ENCODE peak calls at places on chromosomes 1 and 21, in five cellular contexts. O is tibial nerve, N is esophagus muscularis mucosa, W is heart right ventricle, M is BE2C. F is an unnamed sample.
A peak's percentile ranks its signal among the peaks of the same experiment; 100 is the strongest.

GRCh38 chr1:9798236-9799130 is 25.3 kb downstream of the CLSTN1 start:
- DNase-seq in O (no peak), N (no peak), W (no peak), M (no peak), F (no peak)

GRCh38 chr1:201229095-201229494 is 38.5 kb downstream of the IGFN1 start:
- DNase-seq in O (no peak), N (peak; percentile 85), W (no peak), M (no peak), F (no peak)

GRCh38 chr1:52842643-52843310 is at the start of gene ZYG11A:
- DNase-seq in O (no peak), N (no peak), W (peak; percentile 38), M (peak; percentile 76), F (peak; percentile 32)

GRCh38 chr1:207944571-207944970 is 33.6 kb upstream of the CD34 start:
- DNase-seq in O (no peak), N (no peak), W (no peak), M (no peak), F (no peak)

GRCh38 chr1:246784621-246785535 is 60.7 kb downstream of the SCCPDH start:
- DNase-seq in O (peak; percentile 29), N (no peak), W (no peak), M (no peak), F (no peak)

GRCh38 chr1:207032528-207033017 is at the start of gene C1orf116:
- DNase-seq in O (no peak), N (no peak), W (no peak), M (no peak), F (peak; percentile 83)

GRCh38 chr1:9196129-9197040 is 38.2 kb upstream of the H6PD start:
- DNase-seq in O (peak; percentile 96), N (no peak), W (peak; percentile 80), M (peak; percentile 47), F (peak; percentile 77)

GRCh38 chr1:22217811-22218460 is 75.0 kb upstream of the WNT4 start:
- DNase-seq in O (no peak), N (no peak), W (no peak), M (no peak), F (no peak)

GRCh38 chr1:200245492-200245891 is 164.3 kb downstream of the ZNF281 start:
- DNase-seq in O (no peak), N (no peak), W (peak; percentile 27), M (no peak), F (no peak)

GRCh38 chr1:212229654-212230053 is 55.6 kb upstream of the PPP2R5A start:
- DNase-seq in O (no peak), N (no peak), W (no peak), M (peak; percentile 17), F (no peak)

GRCh38 chr21:39840373-39841097 is 26.7 kb upstream of the PCP4 start:
- DNase-seq in O (no peak), N (peak; percentile 85), W (no peak), M (no peak), F (no peak)

GRCh38 chr1:186511761-186512637 is 51.1 kb upstream of the PDC start:
- DNase-seq in O (no peak), N (no peak), W (no peak), M (no peak), F (peak; percentile 58)

DNA sequence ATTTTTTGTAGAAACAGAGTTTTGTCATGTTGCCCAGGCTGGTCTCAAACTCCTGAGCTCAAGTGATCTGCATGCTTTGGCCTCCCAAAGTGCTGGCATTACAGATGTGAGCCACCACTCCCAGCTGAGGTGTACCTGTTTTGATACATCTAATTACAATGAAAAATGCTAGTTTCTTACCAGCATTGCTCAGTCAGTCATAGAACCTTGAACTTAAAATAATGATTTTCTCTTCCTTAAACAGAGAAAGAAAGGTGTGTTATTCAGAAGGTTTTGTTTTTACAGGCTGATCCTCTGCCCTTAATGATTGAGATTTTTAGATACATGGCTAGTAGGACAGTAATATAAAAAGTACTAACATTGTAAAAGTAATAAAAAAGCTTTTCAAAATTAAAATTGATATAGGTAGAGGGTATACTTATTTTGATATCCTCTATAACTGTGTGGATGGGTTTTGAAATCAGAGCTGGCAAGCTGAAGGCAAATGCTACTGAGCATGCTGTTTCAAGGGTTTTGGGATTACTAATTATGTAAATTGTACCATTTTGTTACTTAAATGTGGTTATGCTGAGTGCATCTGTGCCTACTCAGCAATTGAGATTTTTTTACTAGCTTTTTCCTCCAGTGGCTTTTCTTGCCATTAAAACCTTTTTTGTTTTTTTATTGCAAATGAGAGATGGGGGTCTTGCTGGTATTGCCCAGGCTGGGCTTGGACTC is 16.1 kb downstream of the PRRC2C start:
- DNase-seq in O (no peak), N (no peak), W (no peak), M (no peak), F (no peak)
- H3K36me3 ChIP-seq in O (no peaks in the 10 kb centered on the region), N (peaks cover 5% of the 10 kb centered on the region), W (no peaks in the 10 kb centered on the region), M (peaks cover 20% of the 10 kb centered on the region), F (peaks cover 5% of the 10 kb centered on the region)

GRCh38 chr1:119159963-119160362 is 19.5 kb upstream of the WARS2 start:
- DNase-seq in O (no peak), N (no peak), W (no peak), M (no peak), F (no peak)

GRCh38 chr1:119160435-119160834 is 20.0 kb upstream of the WARS2 start:
- DNase-seq in O (no peak), N (no peak), W (no peak), M (no peak), F (no peak)

GRCh38 chr1:119160851-119161250 is 20.4 kb upstream of the WARS2 start:
- DNase-seq in O (no peak), N (no peak), W (no peak), M (no peak), F (no peak)

GRCh38 chr1:119159096-119159495 is 18.6 kb upstream of the WARS2 start:
- DNase-seq in O (no peak), N (no peak), W (no peak), M (no peak), F (no peak)

GRCh38 chr1:119163396-119163795 is 22.9 kb upstream of the WARS2 start:
- DNase-seq in O (no peak), N (no peak), W (no peak), M (no peak), F (no peak)
- H3K4me1 ChIP-seq in O (no peaks in the 10 kb centered on the region), N (no peaks in the 10 kb centered on the region), W (no peaks in the 10 kb centered on the region), M (no peaks in the 10 kb centered on the region), F (no peaks in the 10 kb centered on the region)

GRCh38 chr1:63087966-63088365 is 234.4 kb upstream of the FOXD3 start:
- DNase-seq in O (no peak), N (no peak), W (no peak), M (peak; percentile 31), F (no peak)
- TF ChIP-seq CTCF in O (no peak), N (no peak), W (no peak), M (peak; percentile 18), F (no peak)

GRCh38 chr21:42295845-42296244 is 19.4 kb downstream of the TFF3 start:
- DNase-seq in O (no peak), N (no peak), W (no peak), M (no peak), F (no peak)
- H3K36me3 ChIP-seq in O (no peaks in the 10 kb centered on the region), N (peaks cover 60% of the 10 kb centered on the region), W (peaks cover 9% of the 10 kb centered on the region), M (peaks cover under 1% of the 10 kb centered on the region), F (peaks cover 42% of the 10 kb centered on the region)

DNA sequence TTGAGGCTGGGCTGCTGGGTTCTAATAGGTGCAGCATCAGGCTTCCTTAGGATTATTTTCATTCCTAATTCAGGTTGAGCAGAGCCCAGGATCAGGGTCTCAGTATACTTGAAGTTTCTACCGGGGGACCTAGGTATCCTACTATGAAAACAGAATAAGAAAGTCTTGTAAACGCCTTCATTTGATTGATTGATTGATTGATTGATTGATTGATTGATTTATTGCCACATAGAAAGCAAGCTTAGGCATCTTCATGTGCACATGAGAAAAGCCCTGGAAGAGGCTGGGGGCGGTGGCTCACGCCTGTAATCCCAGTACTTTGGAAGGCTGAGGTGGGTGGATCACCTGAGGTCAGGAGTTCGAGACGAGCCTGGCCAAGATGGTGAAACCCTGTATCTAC is 97.4 kb upstream of the BMP8A start:
- DNase-seq in O (no peak), N (no peak), W (no peak), M (no peak), F (no peak)
- H3K4me1 ChIP-seq in O (peaks cover 44% of the 10 kb centered on the region), N (peaks cover 100% of the 10 kb centered on the region), W (peaks cover 78% of the 10 kb centered on the region), M (no peaks in the 10 kb centered on the region), F (peaks cover 53% of the 10 kb centered on the region)

F was measured in lung.